ENCODE peak calls at places on chromosome 22, in four cellular contexts. Q is NCI-H2081, N is OCI-LY7, L is foreskin melanocyte. B is an unnamed sample.
A peak's percentile ranks its signal among the peaks of the same experiment; 100 is the strongest.

GRCh38 chr22:39470462-39471335 is 13.9 kb downstream of the MGAT3 start:
- DNase-seq in Q (no peak), N (no peak), L (no peak), B (no peak)

GRCh38 chr22:35437038-35437437 is 37.1 kb downstream of the MCM5 start:
- DNase-seq in N (peak; percentile 37), L (no peak), Q (no peak), B (no peak)

GRCh38 chr22:43381693-43382092 is 30.1 kb upstream of the MPPED1 start:
- DNase-seq in L (no peak), Q (no peak), N (no peak), B (no peak)

GRCh38 chr22:41780714-41781507 is 19.6 kb upstream of the CCDC134 start:
- DNase-seq in N (peak; percentile 78), Q (no peak), L (no peak), B (no peak)

GRCh38 chr22:37256075-37256726 is 12.1 kb upstream of the RAC2 start:
- DNase-seq in N (no peak), Q (no peak), L (no peak), B (no peak)

GRCh38 chr22:25110846-25111578 is 88.6 kb upstream of the CRYBB3 start:
- DNase-seq in N (no peak), L (peak; percentile 71), Q (peak; percentile 53), B (peak; percentile 38)

GRCh38 chr22:35921777-35922176 is 106.8 kb downstream of the RBFOX2 start:
- DNase-seq in L (peak; percentile 84), N (peak; percentile 86), Q (peak; percentile 24), B (peak; percentile 9)

GRCh38 chr22:49966716-49967332 is 6.3 kb downstream of the PIM3 start:
- DNase-seq in N (no peak), L (no peak), Q (no peak), B (no peak)

GRCh38 chr22:37263966-37264887 is 18.1 kb upstream of the CYTH4 start:
- DNase-seq in Q (no peak), N (no peak), L (no peak), B (no peak)